ENCODE peak calls at places on chromosome 12, in eight cellular contexts. K, B, Q, T, E, W, O and U are unnamed samples.

GRCh38 chr12:93080994-93081809 is 152.1 kb upstream of the EEA1 start:
- DNase-seq in K (no peak), B (no peak), Q (no peak), T (peak; percentile 39), E (no peak), W (peak; percentile 57), O (no peak), U (no peak)

GRCh38 chr12:55847603-55848329 is 5.0 kb upstream of the MMP19 start:
- DNase-seq in K (peak; percentile 48), B (no peak), Q (no peak), T (peak; percentile 99), E (peak; percentile 94), W (peak; percentile 100), O (peak; percentile 18), U (peak; percentile 94)

GRCh38 chr12:79725987-79726386 is 35.2 kb upstream of the PAWR start:
- DNase-seq in K (no peak), B (no peak), Q (no peak), T (peak; percentile 75), E (no peak), W (peak; percentile 81), O (no peak), U (peak; percentile 47)

GRCh38 chr12:109779382-109779781 is 53.8 kb downstream of the TRPV4 start:
- DNase-seq in K (no peak), B (no peak), Q (no peak), T (no peak), E (no peak), W (no peak), O (no peak), U (no peak)

GRCh38 chr12:96000858-96001257 is 4.7 kb upstream of the HAL start:
- DNase-seq in K (no peak), B (no peak), Q (no peak), T (no peak), E (no peak), W (no peak), O (no peak), U (no peak)

GRCh38 chr12:12047682-12048081 is 23.1 kb upstream of the BCL2L14 start:
- DNase-seq in K (no peak), B (no peak), Q (no peak), T (no peak), E (no peak), W (no peak), O (no peak), U (no peak)

GRCh38 chr12:98227162-98227561 is 288.2 kb upstream of the TMPO start:
- DNase-seq in K (no peak), B (no peak), Q (no peak), T (peak; percentile 6), E (no peak), W (no peak), O (no peak), U (peak; percentile 16)

GRCh38 chr12:45596366-45596765 is 133.1 kb upstream of the ARID2 start:
- DNase-seq in K (no peak), B (no peak), Q (no peak), T (no peak), E (no peak), W (no peak), O (no peak), U (no peak)

GRCh38 chr12:79128956-79129355 is 264.4 kb downstream of the SYT1 start:
- DNase-seq in K (no peak), B (no peak), Q (no peak), T (no peak), E (no peak), W (peak; percentile 14), O (no peak), U (no peak)

GRCh38 chr12:116534341-116535121 is 24.6 kb upstream of the MAP1LC3B2 start:
- DNase-seq in K (no peak), B (no peak), Q (peak; percentile 44), T (peak; percentile 48), E (no peak), W (peak; percentile 45), O (no peak), U (no peak)

GRCh38 chr12:85076688-85077430 is 40.7 kb downstream of the LRRIQ1 start:
- DNase-seq in K (no peak), B (no peak), Q (no peak), T (peak; percentile 95), E (no peak), W (peak; percentile 88), O (no peak), U (peak; percentile 51)

GRCh38 chr12:49983892-49984291 is 11.1 kb downstream of the AQP6 start:
- DNase-seq in K (no peak), B (no peak), Q (no peak), T (peak; percentile 89), E (no peak), W (peak; percentile 95), O (peak; percentile 27), U (peak; percentile 85)

GRCh38 chr12:115163710-115164109 is 479.7 kb upstream of the TBX3 start:
- DNase-seq in K (no peak), B (no peak), Q (no peak), T (no peak), E (no peak), W (no peak), O (no peak), U (no peak)

GRCh38 chr12:14394317-14395058 is 29.0 kb downstream of the ATF7IP start:
- DNase-seq in K (peak; percentile 35), B (peak; percentile 65), Q (peak; percentile 8), T (peak; percentile 85), E (peak; percentile 37), W (peak; percentile 51), O (no peak), U (peak; percentile 33)

GRCh38 chr12:4238577-4238976 is 35.0 kb upstream of the CCND2 start:
- DNase-seq in K (no peak), B (no peak), Q (no peak), T (no peak), E (no peak), W (no peak), O (no peak), U (no peak)

GRCh38 chr12:88255847-88256246 is 113.7 kb downstream of the TMTC3 start:
- DNase-seq in K (no peak), B (no peak), Q (no peak), T (no peak), E (no peak), W (no peak), O (no peak), U (no peak)

GRCh38 chr12:42790761-42791151 is 201.2 kb upstream of the PRICKLE1 start:
- DNase-seq in K (no peak), B (no peak), Q (no peak), T (peak; percentile 78), E (no peak), W (peak; percentile 91), O (no peak), U (peak; percentile 56)

GRCh38 chr12:69929531-69929930 is 104.5 kb downstream of the MYRFL start:
- DNase-seq in K (no peak), B (no peak), Q (no peak), T (peak; percentile 42), E (no peak), W (no peak), O (no peak), U (peak; percentile 20)

GRCh38 chr12:64670856-64671639 is 60.8 kb downstream of the RASSF3 start:
- DNase-seq in K (peak; percentile 28), B (no peak), Q (no peak), T (peak; percentile 68), E (no peak), W (peak; percentile 71), O (no peak), U (peak; percentile 48)

GRCh38 chr12:27549801-27550652 is 26.0 kb downstream of the PPFIBP1 start:
- DNase-seq in K (peak; percentile 85), B (no peak), Q (no peak), T (peak; percentile 98), E (peak; percentile 91), W (peak; percentile 98), O (peak; percentile 24), U (peak; percentile 84)

GRCh38 chr12:124654666-124655316 is 87.4 kb upstream of the NCOR2 start:
- DNase-seq in K (peak; percentile 45), B (no peak), Q (peak; percentile 70), T (no peak), E (no peak), W (peak; percentile 81), O (peak; percentile 63), U (peak; percentile 81)

GRCh38 chr12:132595183-132595582 is 15.2 kb downstream of the LRCOL1 start:
- DNase-seq in K (no peak), B (no peak), Q (no peak), T (no peak), E (no peak), W (no peak), O (no peak), U (no peak)

GRCh38 chr12:72282721-72283120 is 10.6 kb downstream of the TRHDE start:
- DNase-seq in K (no peak), B (no peak), Q (no peak), T (no peak), E (no peak), W (peak; percentile 79), O (no peak), U (peak; percentile 28)

GRCh38 chr12:19018302-19018980 is 111.1 kb upstream of the PLEKHA5 start:
- DNase-seq in K (no peak), B (no peak), Q (no peak), T (peak; percentile 92), E (no peak), W (peak; percentile 84), O (no peak), U (peak; percentile 65)

GRCh38 chr12:54936736-54937135 is 47.8 kb downstream of the TESPA1 start:
- DNase-seq in K (no peak), B (no peak), Q (no peak), T (no peak), E (no peak), W (peak; percentile 29), O (no peak), U (no peak)

GRCh38 chr12:3336606-3337311 is 154.2 kb upstream of the PRMT8 start:
- DNase-seq in K (no peak), B (no peak), Q (peak; percentile 59), T (peak; percentile 8), E (no peak), W (no peak), O (peak; percentile 77), U (no peak)

GRCh38 chr12:85279449-85280137 is 427 bp upstream of the ALX1 start:
- DNase-seq in K (no peak), B (no peak), Q (no peak), T (peak; percentile 3), E (no peak), W (peak; percentile 66), O (no peak), U (no peak)

GRCh38 chr12:101570022-101570421 is 24.7 kb upstream of the MYBPC1 start:
- DNase-seq in K (no peak), B (no peak), Q (no peak), T (peak; percentile 58), E (no peak), W (peak; percentile 1), O (no peak), U (peak; percentile 47)

GRCh38 chr12:119666226-119666808 is 1.6 kb upstream of the PRKAB1 start:
- DNase-seq in K (no peak), B (no peak), Q (no peak), T (no peak), E (no peak), W (no peak), O (no peak), U (no peak)